ENCODE peak calls at places on chromosomes 6 and 20, in nine cellular contexts. X is fibroblast of villous mesenchyme, N is mammary epithelial cell, G is sigmoid colon, S is cardiac fibroblast, Z is foreskin fibroblast, K is AG04449, B is brain microvascular endothelial cell, Y is fibroblast of lung. C is an unnamed sample.

GRCh38 chr6:107246972-107247615 is 131.8 kb upstream of the BEND3 start:
- DNase-seq in B (no peak), X (peak; percentile 58), Z (peak; percentile 31), G (no peak), K (no peak), S (peak; percentile 27), Y (no peak), N (peak; percentile 72), C (no peak)

GRCh38 chr20:38116409-38117165 is 48.5 kb downstream of the TGM2 start:
- DNase-seq in G (no peak), S (no peak), X (no peak), Z (no peak), K (no peak), Y (no peak), N (no peak), B (no peak), C (no peak)

GRCh38 chr6:14396826-14397517 is 279.4 kb downstream of the CD83 start:
- DNase-seq in N (no peak), B (peak; percentile 13), X (no peak), S (peak; percentile 11), K (no peak), Y (peak; percentile 26), G (no peak), Z (peak; percentile 59), C (peak; percentile 3)

GRCh38 chr20:24164360-24164759 is 175.8 kb upstream of the GGTLC1 start:
- DNase-seq in K (no peak), G (no peak), N (peak; percentile 11), X (no peak), S (peak; percentile 20), B (peak; percentile 49), Y (no peak), Z (peak; percentile 11), C (peak; percentile 5)

GRCh38 chr6:147970970-147971369 is 371.7 kb upstream of the SASH1 start:
- DNase-seq in X (peak; percentile 23), N (peak; percentile 14), B (peak; percentile 14), Z (peak; percentile 25), G (no peak), Y (no peak), S (peak; percentile 18), K (no peak), C (no peak)

GRCh38 chr20:62570403-62570802 is 71.9 kb upstream of the SLCO4A1 start:
- DNase-seq in Z (no peak), S (no peak), G (no peak), N (no peak), X (no peak), B (no peak), Y (no peak), K (no peak), C (no peak)

GRCh38 chr6:46748940-46749503 is 2.3 kb downstream of the ANKRD66 start:
- DNase-seq in K (no peak), N (no peak), X (no peak), S (no peak), B (no peak), G (no peak), Z (no peak), Y (no peak), C (no peak)

GRCh38 chr6:15389759-15390723 is 144.2 kb downstream of the JARID2 start:
- DNase-seq in X (peak; percentile 70), S (peak; percentile 73), Y (peak; percentile 41), N (no peak), G (no peak), B (peak; percentile 62), K (no peak), Z (peak; percentile 62), C (peak; percentile 63)

GRCh38 chr6:133947302-133947900 is 5.6 kb upstream of the TBPL1 start:
- DNase-seq in N (no peak), G (no peak), B (no peak), Y (no peak), X (no peak), Z (no peak), K (no peak), S (no peak), C (no peak)

GRCh38 chr6:93962566-93962965 is 543.2 kb upstream of the EPHA7 start:
- DNase-seq in G (no peak), B (no peak), K (no peak), Y (no peak), X (no peak), N (no peak), S (no peak), Z (peak; percentile 25), C (no peak)

GRCh38 chr20:25867776-25868649 is 171.4 kb upstream of the ZNF337 start:
- DNase-seq in Z (peak; percentile 79), B (peak; percentile 77), X (peak; percentile 63), N (peak; percentile 59), Y (peak; percentile 50), K (no peak), S (peak; percentile 85), G (peak; percentile 89), C (peak; percentile 60)

GRCh38 chr20:18504479-18505060 is 3.2 kb upstream of the SEC23B start:
- DNase-seq in G (peak; percentile 69), S (peak; percentile 75), K (no peak), Y (peak; percentile 13), N (no peak), Z (peak; percentile 50), B (no peak), X (peak; percentile 62), C (no peak)

GRCh38 chr6:55578537-55579363 is at the start of gene HMGCLL1:
- DNase-seq in Z (peak; percentile 41), Y (peak; percentile 15), N (peak; percentile 14), S (peak; percentile 1), X (no peak), B (peak; percentile 1), K (no peak), G (peak; percentile 62), C (no peak)

GRCh38 chr20:63216041-63216848 is at the start of gene YTHDF1:
- DNase-seq in S (peak; percentile 96), K (peak; percentile 29), Y (peak; percentile 90), X (peak; percentile 93), Z (peak; percentile 98), N (peak; percentile 94), G (peak; percentile 98), B (peak; percentile 85), C (peak; percentile 94)

GRCh38 chr6:30928677-30929076 is 3.3 kb downstream of the SFTA2 start:
- DNase-seq in X (no peak), Y (no peak), N (no peak), G (no peak), S (no peak), Z (no peak), K (no peak), B (no peak), C (no peak)

GRCh38 chr6:53038148-53038547 is 27.1 kb upstream of the FBXO9 start:
- DNase-seq in S (no peak), B (no peak), N (no peak), Z (peak; percentile 35), K (no peak), X (no peak), G (no peak), Y (no peak), C (peak; percentile 13)

GRCh38 chr6:105835373-105835772 is 250.8 kb upstream of the PRDM1 start:
- DNase-seq in B (peak; percentile 9), X (peak; percentile 70), N (peak; percentile 64), K (no peak), G (no peak), Y (peak; percentile 49), S (peak; percentile 15), Z (peak; percentile 27), C (peak; percentile 36)

GRCh38 chr20:45153756-45154155 is 20.9 kb upstream of the PI3 start:
- DNase-seq in S (no peak), B (no peak), Y (no peak), N (no peak), G (no peak), X (no peak), K (no peak), Z (no peak), C (no peak)

GRCh38 chr6:38943964-38944363 is 104.6 kb upstream of the GLP1R start:
- DNase-seq in B (no peak), X (no peak), S (no peak), Y (no peak), Z (no peak), N (no peak), K (no peak), G (no peak), C (no peak)
- TF ChIP-seq CTCF in B (peak; percentile 4), X (no peak), S (no peak), Y (no peak), Z (no peak), N (no peak), K (no peak), G (no peak), C (no peak)

GRCh38 chr20:4810446-4811019 is 88.8 kb downstream of the PRND start:
- DNase-seq in X (no peak), B (no peak), Z (no peak), Y (no peak), G (no peak), K (no peak), S (no peak), N (no peak), C (no peak)
- H3K4me3 ChIP-seq in X (no peak overlapping the region), B (no peak overlapping the region), Z (no peak overlapping the region), Y (no peak overlapping the region), G (no peak overlapping the region), K (no peak overlapping the region), S (no peak overlapping the region), N (no peak overlapping the region), C (no peak overlapping the region)

GRCh38 chr6:136378888-136379287 is 89.2 kb upstream of the BCLAF1 start:
- DNase-seq in X (no peak), Y (no peak), B (no peak), Z (peak; percentile 43), S (no peak), N (no peak), K (no peak), G (no peak), C (no peak)
- TF ChIP-seq CTCF in X (peak; percentile 15), Y (no peak), B (peak; percentile 47), Z (peak; percentile 15), S (peak; percentile 21), N (peak; percentile 12), K (no peak), G (no peak), C (peak; percentile 9)

GRCh38 chr6:32105433-32105832 is 3.7 kb downstream of the TNXB start:
- DNase-seq in X (no peak), B (peak; percentile 25), K (no peak), Y (no peak), G (no peak), S (no peak), Z (peak; percentile 71), N (no peak), C (no peak)

GRCh38 chr6:32108094-32108627 is 977 bp downstream of the TNXB start:
- DNase-seq in K (no peak), X (peak; percentile 52), Z (peak; percentile 81), S (peak; percentile 90), N (no peak), G (peak; percentile 87), Y (no peak), B (no peak), C (no peak)

GRCh38 chr6:32109114-32109764 is at the start of gene TNXB:
- DNase-seq in B (no peak), S (peak; percentile 55), X (no peak), N (no peak), Z (no peak), G (no peak), Y (no peak), K (no peak), C (no peak)

GRCh38 chr6:32108727-32109113 is 418 bp downstream of the TNXB start:
- DNase-seq in Z (no peak), G (no peak), S (no peak), N (no peak), K (no peak), B (no peak), Y (no peak), X (no peak), C (no peak)

DNA sequence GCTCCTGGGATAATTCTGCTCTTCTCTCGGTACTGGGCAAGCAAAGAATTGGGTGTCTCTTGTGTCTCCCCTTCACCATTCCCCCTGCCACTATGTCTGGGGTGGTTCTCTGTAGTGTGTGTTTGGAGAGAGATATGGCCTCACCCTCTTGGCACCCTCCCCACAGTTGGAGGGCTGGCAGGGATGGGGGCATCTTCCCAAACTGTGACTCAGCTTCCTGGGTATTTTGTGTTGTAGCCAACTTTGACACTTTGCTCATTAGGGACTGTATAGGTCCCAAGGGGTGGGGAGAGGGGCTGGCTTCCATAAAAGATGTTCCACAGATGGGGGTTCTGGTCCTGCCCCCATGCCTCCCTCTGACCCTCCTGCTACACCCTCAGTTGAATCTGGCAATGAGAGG is 1.7 kb downstream of the TNXB start:
- DNase-seq in Z (peak; percentile 66), G (no peak), B (no peak), S (peak; percentile 83), Y (no peak), X (no peak), N (no peak), K (no peak), C (no peak)
- H3K4me3 ChIP-seq in Z (peak overlapping the region; percentile 78), G (peak overlapping the region; percentile 42), B (no peak overlapping the region), S (no peak overlapping the region), Y (peak overlapping the region; percentile 68), X (no peak overlapping the region), N (no peak overlapping the region), K (no peak overlapping the region), C (no peak overlapping the region)

C was measured in astrocyte of the spinal cord.